ENCODE peak calls at places on chromosomes 4 and X, in five cellular contexts. G is NCI-H2029 treated with DMSO at 0.1 percent for 48 hours; U is hippocampal formation; S is LoVo; A is stimulated activated naive B cell treated with anti-CD40 and anti-IgM and Interleukin-4, amounts not matched to agents 10 μg/mL and 1 μg/mL and 100 μg/mL, for 72 hours. B is an unnamed sample.

GRCh38 chr4:54226399-54227260 is 2.5 kb upstream of the PDGFRA start:
- DNase-seq in A (no peak), G (no peak), U (no peak), S (no peak), B (no peak)

GRCh38 chr4:21780158-21780557 is 168.4 kb downstream of the KCNIP4 start:
- DNase-seq in A (no peak), G (no peak), S (no peak), U (no peak), B (no peak)

GRCh38 chr4:123050014-123050413 is 127.6 kb upstream of the NUDT6 start:
- DNase-seq in S (no peak), A (no peak), G (no peak), U (no peak), B (no peak)

GRCh38 chrX:23782455-23782854 is 518 bp upstream of the SAT1 start:
- DNase-seq in A (no peak), U (no peak), G (no peak), S (no peak), B (no peak)

GRCh38 chr4:95715830-95716229 is 124.1 kb upstream of the PDHA2 start:
- DNase-seq in U (no peak), S (no peak), A (no peak), G (no peak), B (no peak)

GRCh38 chr4:155759372-155760252 is 791 bp downstream of the GUCY1B1 start:
- DNase-seq in S (no peak), U (peak; percentile 36), G (no peak), A (peak; percentile 4), B (no peak)

GRCh38 chr4:25029479-25030282 is 1.1 kb downstream of the LGI2 start:
- DNase-seq in U (no peak), S (no peak), G (no peak), A (no peak), B (no peak)

GRCh38 chr4:153831236-153831635 is 42.4 kb upstream of the SFRP2 start:
- DNase-seq in A (no peak), U (no peak), G (no peak), S (no peak), B (no peak)

GRCh38 chrX:30653415-30654131 is at the start of gene GK:
- DNase-seq in U (peak; percentile 5), G (no peak), S (no peak), A (peak; percentile 13), B (no peak)

GRCh38 chrX:155612312-155613224 is at the start of gene TMLHE:
- DNase-seq in S (peak; percentile 59), G (peak; percentile 7), U (peak; percentile 38), A (peak; percentile 40), B (no peak)

GRCh38 chrX:70254063-70254400 is 6.0 kb downstream of the P2RY4 start:
- DNase-seq in G (no peak), A (no peak), U (no peak), S (peak; percentile 9), B (no peak)

GRCh38 chrX:18887177-18887820 is 96.6 kb downstream of the PHKA2 start:
- DNase-seq in A (no peak), G (no peak), U (no peak), S (no peak), B (no peak)

GRCh38 chrX:47623540-47624027 is 3.9 kb upstream of the SYN1 start:
- DNase-seq in U (peak; percentile 10), S (peak; percentile 57), A (no peak), G (peak; percentile 49), B (no peak)

GRCh38 chr4:173237722-173238121 is 69.1 kb downstream of the GALNT7 start:
- DNase-seq in S (no peak), U (no peak), A (no peak), G (no peak), B (no peak)

GRCh38 chr4:88360256-88360655 is 18.4 kb upstream of the HERC6 start:
- DNase-seq in A (no peak), G (no peak), S (no peak), U (no peak), B (no peak)

GRCh38 chr4:6681191-6681590 is 12.5 kb upstream of the S100P start:
- DNase-seq in U (no peak), A (no peak), G (no peak), S (no peak), B (no peak)

GRCh38 chrX:15404712-15405111 is 20.5 kb upstream of the VEGFD start:
- DNase-seq in G (no peak), A (no peak), U (no peak), S (no peak), B (no peak)

GRCh38 chr4:7970031-7970946 is 30.6 kb upstream of the AFAP1 start:
- DNase-seq in S (no peak), G (no peak), A (no peak), U (no peak), B (no peak)

GRCh38 chr4:39587881-39588280 is 50.8 kb downstream of the SMIM14 start:
- DNase-seq in A (no peak), G (no peak), S (no peak), U (no peak), B (no peak)